ENCODE peak calls at places on chromosome 7, in eight cellular contexts. One of them, this sample, is unnamed.

GRCh38 chr7:34091330-34091917 is 186.1 kb downstream of the BMPER start:
- DNase-seq in adrenal gland: peak; percentile 30
- DNase-seq in transverse colon: peak; percentile 26
- DNase-seq in sigmoid colon: no peak
- DNase-seq in Caco-2: peak; percentile 14
- DNase-seq in heart right ventricle: no peak
- DNase-seq in SK-N-SH: peak; percentile 33
- DNase-seq in bronchial epithelial cell: peak; percentile 68
- DNase-seq in this sample: no peak

GRCh38 chr7:55150709-55151108 is 131.9 kb downstream of the EGFR start:
- DNase-seq in adrenal gland: no peak
- DNase-seq in transverse colon: no peak
- DNase-seq in sigmoid colon: no peak
- DNase-seq in Caco-2: no peak
- DNase-seq in heart right ventricle: no peak
- DNase-seq in SK-N-SH: no peak
- DNase-seq in bronchial epithelial cell: no peak
- DNase-seq in this sample: no peak

GRCh38 chr7:102044984-102045673 is 227.7 kb downstream of the CUX1 start:
- DNase-seq in adrenal gland: peak; percentile 61
- DNase-seq in transverse colon: no peak
- DNase-seq in sigmoid colon: peak; percentile 79
- DNase-seq in Caco-2: no peak
- DNase-seq in heart right ventricle: peak; percentile 63
- DNase-seq in SK-N-SH: peak; percentile 93
- DNase-seq in bronchial epithelial cell: no peak
- DNase-seq in this sample: no peak

GRCh38 chr7:42432644-42433043 is 195.6 kb upstream of the GLI3 start:
- DNase-seq in adrenal gland: no peak
- DNase-seq in transverse colon: no peak
- DNase-seq in sigmoid colon: no peak
- DNase-seq in Caco-2: no peak
- DNase-seq in heart right ventricle: no peak
- DNase-seq in SK-N-SH: no peak
- DNase-seq in bronchial epithelial cell: no peak
- DNase-seq in this sample: no peak

GRCh38 chr7:3210531-3210930 is 90.5 kb upstream of the SDK1 start:
- DNase-seq in adrenal gland: no peak
- DNase-seq in transverse colon: no peak
- DNase-seq in sigmoid colon: no peak
- DNase-seq in Caco-2: peak; percentile 39
- DNase-seq in heart right ventricle: no peak
- DNase-seq in SK-N-SH: peak; percentile 55
- DNase-seq in bronchial epithelial cell: no peak
- DNase-seq in this sample: no peak

GRCh38 chr7:158885624-158886023 is 29.3 kb downstream of the DYNC2I1 start:
- DNase-seq in adrenal gland: no peak
- DNase-seq in transverse colon: no peak
- DNase-seq in sigmoid colon: no peak
- DNase-seq in Caco-2: no peak
- DNase-seq in heart right ventricle: no peak
- DNase-seq in SK-N-SH: peak; percentile 66
- DNase-seq in bronchial epithelial cell: peak; percentile 10
- DNase-seq in this sample: no peak

GRCh38 chr7:47905071-47905920 is 43.0 kb downstream of the PKD1L1 start:
- DNase-seq in adrenal gland: no peak
- DNase-seq in transverse colon: no peak
- DNase-seq in sigmoid colon: no peak
- DNase-seq in Caco-2: peak; percentile 17
- DNase-seq in heart right ventricle: no peak
- DNase-seq in SK-N-SH: no peak
- DNase-seq in bronchial epithelial cell: no peak
- DNase-seq in this sample: no peak

GRCh38 chr7:8371742-8372141 is 61.7 kb upstream of the NXPH1 start:
- DNase-seq in adrenal gland: no peak
- DNase-seq in transverse colon: no peak
- DNase-seq in sigmoid colon: no peak
- DNase-seq in Caco-2: no peak
- DNase-seq in heart right ventricle: no peak
- DNase-seq in SK-N-SH: no peak
- DNase-seq in bronchial epithelial cell: no peak
- DNase-seq in this sample: no peak

GRCh38 chr7:15720849-15721471 is 34.5 kb upstream of the MEOX2 start:
- DNase-seq in adrenal gland: peak; percentile 35
- DNase-seq in transverse colon: peak; percentile 32
- DNase-seq in sigmoid colon: peak; percentile 66
- DNase-seq in Caco-2: peak; percentile 43
- DNase-seq in heart right ventricle: no peak
- DNase-seq in SK-N-SH: peak; percentile 5
- DNase-seq in bronchial epithelial cell: peak; percentile 60
- DNase-seq in this sample: no peak

GRCh38 chr7:604884-605531 is 85.4 kb upstream of the PDGFA start:
- DNase-seq in adrenal gland: peak; percentile 55
- DNase-seq in transverse colon: no peak
- DNase-seq in sigmoid colon: no peak
- DNase-seq in Caco-2: no peak
- DNase-seq in heart right ventricle: no peak
- DNase-seq in SK-N-SH: no peak
- DNase-seq in bronchial epithelial cell: no peak
- DNase-seq in this sample: no peak

GRCh38 chr7:86991844-86992243 is 67.6 kb downstream of the ELAPOR2 start:
- DNase-seq in adrenal gland: no peak
- DNase-seq in transverse colon: no peak
- DNase-seq in sigmoid colon: no peak
- DNase-seq in Caco-2: no peak
- DNase-seq in heart right ventricle: no peak
- DNase-seq in SK-N-SH: no peak
- DNase-seq in bronchial epithelial cell: no peak
- DNase-seq in this sample: no peak

GRCh38 chr7:7672545-7673239 is 32.1 kb downstream of the UMAD1 start:
- DNase-seq in adrenal gland: no peak
- DNase-seq in transverse colon: no peak
- DNase-seq in sigmoid colon: no peak
- DNase-seq in Caco-2: no peak
- DNase-seq in heart right ventricle: no peak
- DNase-seq in SK-N-SH: no peak
- DNase-seq in bronchial epithelial cell: no peak
- DNase-seq in this sample: no peak

GRCh38 chr7:83347836-83348482 is 185.3 kb upstream of the PCLO start:
- DNase-seq in adrenal gland: no peak
- DNase-seq in transverse colon: peak; percentile 14
- DNase-seq in sigmoid colon: no peak
- DNase-seq in Caco-2: peak; percentile 61
- DNase-seq in heart right ventricle: no peak
- DNase-seq in SK-N-SH: peak; percentile 53
- DNase-seq in bronchial epithelial cell: peak; percentile 65
- DNase-seq in this sample: no peak

GRCh38 chr7:131911112-131911511 is 354.7 kb upstream of the PODXL start:
- DNase-seq in adrenal gland: no peak
- DNase-seq in transverse colon: no peak
- DNase-seq in sigmoid colon: no peak
- DNase-seq in Caco-2: no peak
- DNase-seq in heart right ventricle: no peak
- DNase-seq in SK-N-SH: no peak
- DNase-seq in bronchial epithelial cell: no peak
- DNase-seq in this sample: no peak

GRCh38 chr7:77456711-77457110 is 40.6 kb upstream of the GSAP start:
- DNase-seq in adrenal gland: no peak
- DNase-seq in transverse colon: no peak
- DNase-seq in sigmoid colon: no peak
- DNase-seq in Caco-2: no peak
- DNase-seq in heart right ventricle: no peak
- DNase-seq in SK-N-SH: no peak
- DNase-seq in bronchial epithelial cell: no peak
- DNase-seq in this sample: no peak

GRCh38 chr7:3780016-3780415 is 479.0 kb downstream of the SDK1 start:
- DNase-seq in adrenal gland: no peak
- DNase-seq in transverse colon: no peak
- DNase-seq in sigmoid colon: no peak
- DNase-seq in Caco-2: no peak
- DNase-seq in heart right ventricle: no peak
- DNase-seq in SK-N-SH: no peak
- DNase-seq in bronchial epithelial cell: no peak
- DNase-seq in this sample: no peak

GRCh38 chr7:140696679-140697446 is at the start of gene NDUFB2:
- DNase-seq in adrenal gland: peak; percentile 80
- DNase-seq in transverse colon: peak; percentile 81
- DNase-seq in sigmoid colon: peak; percentile 90
- DNase-seq in Caco-2: peak; percentile 93
- DNase-seq in heart right ventricle: peak; percentile 50
- DNase-seq in SK-N-SH: peak; percentile 96
- DNase-seq in bronchial epithelial cell: peak; percentile 64
- DNase-seq in this sample: peak; percentile 95

GRCh38 chr7:111892568-111892967 is 313.6 kb downstream of the DOCK4 start:
- DNase-seq in adrenal gland: no peak
- DNase-seq in transverse colon: no peak
- DNase-seq in sigmoid colon: no peak
- DNase-seq in Caco-2: no peak
- DNase-seq in heart right ventricle: no peak
- DNase-seq in SK-N-SH: no peak
- DNase-seq in bronchial epithelial cell: no peak
- DNase-seq in this sample: no peak

GRCh38 chr7:88184848-88185304 is 35.0 kb downstream of the SRI start:
- DNase-seq in adrenal gland: peak; percentile 28
- DNase-seq in transverse colon: no peak
- DNase-seq in sigmoid colon: no peak
- DNase-seq in Caco-2: no peak
- DNase-seq in heart right ventricle: no peak
- DNase-seq in SK-N-SH: no peak
- DNase-seq in bronchial epithelial cell: peak; percentile 62
- DNase-seq in this sample: no peak

GRCh38 chr7:47670738-47671137 is 88.8 kb upstream of the TNS3 start:
- DNase-seq in adrenal gland: peak; percentile 14
- DNase-seq in transverse colon: peak; percentile 70
- DNase-seq in sigmoid colon: no peak
- DNase-seq in Caco-2: no peak
- DNase-seq in heart right ventricle: no peak
- DNase-seq in SK-N-SH: no peak
- DNase-seq in bronchial epithelial cell: no peak
- DNase-seq in this sample: peak; percentile 84

GRCh38 chr7:151904270-151904669 is 27.4 kb upstream of the PRKAG2 start:
- DNase-seq in adrenal gland: no peak
- DNase-seq in transverse colon: no peak
- DNase-seq in sigmoid colon: no peak
- DNase-seq in Caco-2: no peak
- DNase-seq in heart right ventricle: no peak
- DNase-seq in SK-N-SH: no peak
- DNase-seq in bronchial epithelial cell: no peak
- DNase-seq in this sample: no peak

GRCh38 chr7:141301544-141301943 is 227.7 kb downstream of the TMEM178B start:
- DNase-seq in adrenal gland: no peak
- DNase-seq in transverse colon: no peak
- DNase-seq in sigmoid colon: no peak
- DNase-seq in Caco-2: no peak
- DNase-seq in heart right ventricle: no peak
- DNase-seq in SK-N-SH: no peak
- DNase-seq in bronchial epithelial cell: no peak
- DNase-seq in this sample: no peak

GRCh38 chr7:124155400-124156022 is 122.6 kb upstream of the TMEM229A start:
- DNase-seq in adrenal gland: no peak
- DNase-seq in transverse colon: no peak
- DNase-seq in sigmoid colon: no peak
- DNase-seq in Caco-2: no peak
- DNase-seq in heart right ventricle: no peak
- DNase-seq in SK-N-SH: peak; percentile 23
- DNase-seq in bronchial epithelial cell: peak; percentile 38
- DNase-seq in this sample: no peak

GRCh38 chr7:146331369-146331768 is 214.8 kb downstream of the CNTNAP2 start:
- DNase-seq in adrenal gland: no peak
- DNase-seq in transverse colon: no peak
- DNase-seq in sigmoid colon: no peak
- DNase-seq in Caco-2: no peak
- DNase-seq in heart right ventricle: no peak
- DNase-seq in SK-N-SH: peak; percentile 23
- DNase-seq in bronchial epithelial cell: no peak
- DNase-seq in this sample: no peak
- H3K27me3 ChIP-seq in adrenal gland: no peaks in the 10 kb centered on the region
- H3K27me3 ChIP-seq in transverse colon: no peaks in the 10 kb centered on the region
- H3K27me3 ChIP-seq in sigmoid colon: no peaks in the 10 kb centered on the region
- H3K27me3 ChIP-seq in Caco-2: no peaks in the 10 kb centered on the region
- H3K27me3 ChIP-seq in heart right ventricle: no peaks in the 10 kb centered on the region
- H3K27me3 ChIP-seq in SK-N-SH: no peaks in the 10 kb centered on the region
- H3K27me3 ChIP-seq in bronchial epithelial cell: no peaks in the 10 kb centered on the region
- H3K27me3 ChIP-seq in this sample: no peaks in the 10 kb centered on the region

DNA sequence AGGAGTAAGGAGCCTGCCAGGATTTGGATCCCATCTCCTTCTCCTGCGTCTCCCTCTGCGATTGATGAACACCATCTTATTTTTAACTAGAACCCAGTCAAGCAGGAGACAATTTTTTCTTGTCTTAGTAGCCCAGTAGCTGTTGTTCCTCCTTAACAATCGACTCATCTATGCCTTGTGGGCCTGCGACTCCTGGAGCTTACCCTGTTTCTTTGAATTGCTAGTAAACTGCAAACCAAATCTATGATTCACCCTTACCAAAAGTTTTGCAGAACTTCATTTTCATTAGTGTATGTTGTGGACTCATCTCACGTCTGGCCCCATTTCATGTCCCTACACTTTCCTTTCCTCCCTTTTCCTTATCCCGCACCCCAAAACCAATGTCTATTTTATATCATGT is 37.7 kb downstream of the TRIL start:
- DNase-seq in adrenal gland: no peak
- DNase-seq in transverse colon: no peak
- DNase-seq in sigmoid colon: no peak
- DNase-seq in Caco-2: no peak
- DNase-seq in heart right ventricle: no peak
- DNase-seq in SK-N-SH: no peak
- DNase-seq in bronchial epithelial cell: peak; percentile 8
- DNase-seq in this sample: no peak
- TF ChIP-seq CTCF in adrenal gland: no peak
- TF ChIP-seq CTCF in transverse colon: no peak
- TF ChIP-seq CTCF in sigmoid colon: no peak
- TF ChIP-seq CTCF in Caco-2: no peak
- TF ChIP-seq CTCF in heart right ventricle: no peak
- TF ChIP-seq CTCF in SK-N-SH: no peak
- TF ChIP-seq CTCF in bronchial epithelial cell: no peak
- TF ChIP-seq CTCF in this sample: no peak

DNA sequence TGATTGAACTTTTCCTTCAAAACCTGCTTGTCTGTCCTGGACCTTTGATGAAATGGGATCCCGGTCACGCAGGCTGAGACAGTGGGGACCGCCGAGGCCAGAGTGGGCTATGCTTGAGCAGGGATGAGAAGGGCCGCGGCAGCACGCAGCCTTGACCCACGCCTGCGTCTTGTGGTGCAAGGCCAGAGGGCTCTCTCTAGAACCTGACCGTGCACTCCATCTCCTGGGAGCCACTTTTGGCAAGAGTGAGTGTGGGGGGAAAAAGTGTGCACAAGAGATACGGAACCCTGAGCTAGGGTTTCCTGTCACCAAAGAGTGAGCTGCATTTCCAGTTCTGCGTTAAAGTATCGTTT is 42.4 kb downstream of the WIPI2 start:
- DNase-seq in adrenal gland: no peak
- DNase-seq in transverse colon: no peak
- DNase-seq in sigmoid colon: no peak
- DNase-seq in Caco-2: no peak
- DNase-seq in heart right ventricle: no peak
- DNase-seq in SK-N-SH: no peak
- DNase-seq in bronchial epithelial cell: no peak
- DNase-seq in this sample: no peak
- H3K4me3 ChIP-seq in adrenal gland: no peak overlapping the region
- H3K4me3 ChIP-seq in transverse colon: no peak overlapping the region
- H3K4me3 ChIP-seq in sigmoid colon: no peak overlapping the region
- H3K4me3 ChIP-seq in Caco-2: no peak overlapping the region
- H3K4me3 ChIP-seq in heart right ventricle: no peak overlapping the region
- H3K4me3 ChIP-seq in SK-N-SH: no peak overlapping the region
- H3K4me3 ChIP-seq in bronchial epithelial cell: no peak overlapping the region
- H3K4me3 ChIP-seq in this sample: peak overlapping the region; percentile 16

GRCh38 chr7:98465022-98465421 is 64.1 kb upstream of the BAIAP2L1 start:
- DNase-seq in adrenal gland: no peak
- DNase-seq in transverse colon: no peak
- DNase-seq in sigmoid colon: no peak
- DNase-seq in Caco-2: no peak
- DNase-seq in heart right ventricle: no peak
- DNase-seq in SK-N-SH: no peak
- DNase-seq in bronchial epithelial cell: no peak
- DNase-seq in this sample: no peak
- H3K27me3 ChIP-seq in adrenal gland: peaks cover under 1% of the 10 kb centered on the region
- H3K27me3 ChIP-seq in transverse colon: peaks cover 8% of the 10 kb centered on the region
- H3K27me3 ChIP-seq in sigmoid colon: peaks cover 8% of the 10 kb centered on the region
- H3K27me3 ChIP-seq in Caco-2: no peaks in the 10 kb centered on the region
- H3K27me3 ChIP-seq in heart right ventricle: no peaks in the 10 kb centered on the region
- H3K27me3 ChIP-seq in SK-N-SH: no peaks in the 10 kb centered on the region
- H3K27me3 ChIP-seq in bronchial epithelial cell: no peaks in the 10 kb centered on the region
- H3K27me3 ChIP-seq in this sample: no peaks in the 10 kb centered on the region

This sample was measured in GM06990.